ENCODE peak calls at places on chromosomes 7 and 10, in seven cellular contexts. L is small intestine; Q is heart right ventricle; U is psoas muscle; W is dorsolateral prefrontal cortex; F is stimulated activated CD8-positive, alpha-beta memory T cell treated with anti-CD3 and anti-CD28 coated beads, Interleukin-15, amount 100 ng/mL, for 4 hours; N is CD8-positive, alpha-beta T cell. P is an unnamed sample.

GRCh38 chr10:21995557-21995956 is 8.0 kb downstream of the DNAJC1 start:
- DNase-seq in L (no peak), Q (no peak), U (no peak), W (no peak), F (no peak), N (no peak), P (no peak)

GRCh38 chr7:35802649-35803048 is 1.8 kb downstream of the SEPTIN7 start:
- DNase-seq in L (no peak), Q (no peak), U (no peak), W (no peak), F (no peak), N (no peak), P (no peak)

GRCh38 chr7:81244213-81244612 is 325.4 kb upstream of the SEMA3C start:
- DNase-seq in L (peak), Q (no peak), U (no peak), W (no peak), F (no peak), N (no peak), P (no peak)

GRCh38 chr7:76318488-76319353 is 16.2 kb downstream of the HSPB1 start:
- DNase-seq in L (peak), Q (peak), U (peak), W (peak), F (no peak), N (peak), P (peak)

GRCh38 chr7:30974605-30975256 is 11.0 kb downstream of the GHRHR start:
- DNase-seq in L (peak), Q (peak), U (no peak), W (no peak), F (no peak), N (peak), P (no peak)

GRCh38 chr7:30707391-30708351 is 25.4 kb upstream of the CRHR2 start:
- DNase-seq in L (no peak), Q (peak), U (peak), W (no peak), F (no peak), N (no peak), P (no peak)

GRCh38 chr10:61752111-61753011 is 89.6 kb downstream of the CABCOCO1 start:
- DNase-seq in L (peak), Q (no peak), U (no peak), W (no peak), F (no peak), N (no peak), P (no peak)

GRCh38 chr7:27143022-27143949 is at the start of gene HOXA5:
- DNase-seq in L (peak), Q (no peak), U (peak), W (no peak), F (no peak), N (peak), P (no peak)

GRCh38 chr7:104926189-104926904 is 87.7 kb upstream of the KMT2E start:
- DNase-seq in L (peak), Q (no peak), U (no peak), W (no peak), F (no peak), N (no peak), P (no peak)

GRCh38 chr10:102782698-102783540 is 39.2 kb downstream of the WBP1L start:
- DNase-seq in L (no peak), Q (peak), U (peak), W (no peak), F (no peak), N (no peak), P (no peak)

GRCh38 chr7:28571405-28571804 is 159.1 kb downstream of the CREB5 start:
- DNase-seq in L (no peak), Q (no peak), U (no peak), W (no peak), F (no peak), N (no peak), P (no peak)

GRCh38 chr10:22620929-22621328 is 93.4 kb downstream of the PIP4K2A start:
- DNase-seq in L (no peak), Q (no peak), U (no peak), W (no peak), F (no peak), N (no peak), P (no peak)

GRCh38 chr7:97982647-97983046 is 7.3 kb downstream of the OCM2 start:
- DNase-seq in L (no peak), Q (no peak), U (no peak), W (no peak), F (no peak), N (no peak), P (no peak)